ENCODE peak calls at places on chromosomes 16 and 17, in five cellular contexts. D is testis, W is sigmoid colon, X is body of pancreas, C is spleen. R is an unnamed sample.

GRCh38 chr16:48194828-48195566 is 39.2 kb upstream of the ABCC12 start:
- DNase-seq in X (peak), W (no peak), D (no peak), C (no peak), R (no peak)

GRCh38 chr16:28984091-28984490 is 761 bp upstream of the LAT start:
- DNase-seq in X (no peak), W (no peak), D (no peak), C (no peak), R (no peak)

GRCh38 chr16:87407511-87408112 is 15.5 kb downstream of the MAP1LC3B start:
- DNase-seq in W (peak), C (peak), D (no peak), X (no peak), R (peak)

GRCh38 chr17:82848022-82848592 is 8.3 kb upstream of the ZNF750 start:
- DNase-seq in C (peak), X (no peak), D (no peak), W (peak), R (peak)

GRCh38 chr17:39737761-39738567 is at the start of gene GRB7:
- DNase-seq in C (peak), W (no peak), X (peak), D (peak), R (no peak)

GRCh38 chr17:40322417-40323315 is 13.7 kb downstream of the RARA start:
- DNase-seq in C (peak), X (no peak), D (peak), W (peak), R (peak)

GRCh38 chr17:32007463-32008298 is 498 bp downstream of the LRRC37B start:
- DNase-seq in C (no peak), W (no peak), X (peak), D (peak), R (no peak)

GRCh38 chr17:50550661-50551432 is 3.9 kb downstream of the SPATA20 start:
- DNase-seq in W (peak), D (peak), X (peak), C (peak), R (peak)

GRCh38 chr17:34387566-34387965 is 24.5 kb upstream of the CCL1 start:
- DNase-seq in W (no peak), C (no peak), D (no peak), X (no peak), R (no peak)

GRCh38 chr16:88034770-88035169 is 83.5 kb downstream of the BANP start:
- DNase-seq in W (no peak), D (no peak), X (no peak), C (no peak), R (no peak)

GRCh38 chr16:48498761-48499600 is 111.0 kb downstream of the N4BP1 start:
- DNase-seq in X (peak), C (peak), W (peak), D (no peak), R (peak)

GRCh38 chr16:27429981-27430441 is 28.0 kb downstream of the IL21R start:
- DNase-seq in C (peak), X (no peak), W (peak), D (peak), R (no peak)

GRCh38 chr17:39011907-39012468 is 44.8 kb upstream of the FBXO47 start:
- DNase-seq in C (no peak), W (no peak), D (no peak), X (no peak), R (no peak)

GRCh38 chr17:17741346-17742023 is 60.2 kb downstream of the RAI1 start:
- DNase-seq in D (peak), C (no peak), X (no peak), W (no peak), R (no peak)

GRCh38 chr16:4052801-4053662 is 63.2 kb downstream of the ADCY9 start:
- DNase-seq in D (peak), X (peak), W (peak), C (peak), R (peak)

GRCh38 chr16:78584991-78585390 is 485.5 kb downstream of the WWOX start:
- DNase-seq in C (no peak), W (no peak), X (no peak), D (no peak), R (no peak)

GRCh38 chr16:31354394-31355291 is at the start of gene ITGAX:
- DNase-seq in W (no peak), D (peak), C (peak), X (peak), R (no peak)

GRCh38 chr17:6452471-6453266 is 8.4 kb downstream of the PIMREG start:
- DNase-seq in C (peak), W (no peak), X (no peak), D (no peak), R (no peak)

GRCh38 chr16:70430667-70431536 is 8.0 kb downstream of the ST3GAL2 start:
- DNase-seq in X (no peak), D (no peak), W (no peak), C (peak), R (no peak)

GRCh38 chr16:30028438-30029093 is 2.5 kb downstream of the TLCD3B start:
- DNase-seq in C (no peak), W (no peak), X (no peak), D (peak), R (peak)

GRCh38 chr17:76370261-76370993 is 14.0 kb upstream of the SPHK1 start:
- DNase-seq in C (no peak), X (peak), D (peak), W (peak), R (peak)

GRCh38 chr17:30219315-30219714 is 16.2 kb downstream of the SLC6A4 start:
- DNase-seq in W (no peak), D (no peak), X (no peak), C (peak), R (no peak)

GRCh38 chr17:30222741-30223175 is 12.7 kb downstream of the SLC6A4 start:
- DNase-seq in C (peak), W (no peak), X (no peak), D (no peak), R (no peak)

GRCh38 chr17:30220414-30220813 is 15.1 kb downstream of the SLC6A4 start:
- DNase-seq in X (no peak), D (no peak), C (peak), W (no peak), R (no peak)

GRCh38 chr17:30219833-30220232 is 15.7 kb downstream of the SLC6A4 start:
- DNase-seq in W (no peak), D (no peak), C (peak), X (no peak), R (no peak)

GRCh38 chr17:30221346-30221745 is 14.2 kb downstream of the SLC6A4 start:
- DNase-seq in W (no peak), C (peak), D (no peak), X (no peak), R (no peak)
- TF ChIP-seq POLR2A in W (no peak), C (no peak), D (no peak), X (no peak), R (no peak)

GRCh38 chr17:49316889-49317288 is 45.2 kb downstream of the ZNF652 start:
- DNase-seq in X (no peak), D (no peak), C (no peak), W (no peak), R (no peak)

GRCh38 chr17:49312722-49313121 is 49.3 kb downstream of the ZNF652 start:
- DNase-seq in C (no peak), D (no peak), X (no peak), W (no peak), R (no peak)

GRCh38 chr17:49318438-49318965 is 43.5 kb downstream of the ZNF652 start:
- DNase-seq in W (no peak), C (no peak), X (no peak), D (no peak), R (no peak)

GRCh38 chr17:49315551-49315951 is 46.5 kb downstream of the ZNF652 start:
- DNase-seq in D (peak), X (peak), C (peak), W (peak), R (peak)

GRCh38 chr17:49315974-49316570 is 46.0 kb downstream of the ZNF652 start:
- DNase-seq in X (no peak), D (no peak), W (no peak), C (no peak), R (no peak)
- H3K4me3 ChIP-seq in X (no peak), D (no peak), W (no peak), C (peak), R (no peak)

GRCh38 chr17:28345420-28346198 is 10.0 kb downstream of the TNFAIP1 start:
- DNase-seq in D (no peak), W (no peak), X (peak), C (no peak), R (no peak)

GRCh38 chr17:28342313-28342712 is 6.8 kb downstream of the TNFAIP1 start:
- DNase-seq in C (no peak), X (no peak), W (no peak), D (no peak), R (no peak)

GRCh38 chr17:28343491-28343932 is 8.0 kb downstream of the TNFAIP1 start:
- DNase-seq in C (no peak), D (no peak), W (no peak), X (no peak), R (no peak)

GRCh38 chr17:28344435-28344901 is 8.9 kb downstream of the TNFAIP1 start:
- DNase-seq in X (no peak), C (no peak), D (no peak), W (no peak), R (no peak)

GRCh38 chr17:28344011-28344410 is 8.4 kb downstream of the TNFAIP1 start:
- DNase-seq in D (no peak), X (no peak), C (no peak), W (no peak), R (no peak)
- TF ChIP-seq POLR2A in D (no peak), X (no peak), C (no peak), W (no peak), R (no peak)

DNA sequence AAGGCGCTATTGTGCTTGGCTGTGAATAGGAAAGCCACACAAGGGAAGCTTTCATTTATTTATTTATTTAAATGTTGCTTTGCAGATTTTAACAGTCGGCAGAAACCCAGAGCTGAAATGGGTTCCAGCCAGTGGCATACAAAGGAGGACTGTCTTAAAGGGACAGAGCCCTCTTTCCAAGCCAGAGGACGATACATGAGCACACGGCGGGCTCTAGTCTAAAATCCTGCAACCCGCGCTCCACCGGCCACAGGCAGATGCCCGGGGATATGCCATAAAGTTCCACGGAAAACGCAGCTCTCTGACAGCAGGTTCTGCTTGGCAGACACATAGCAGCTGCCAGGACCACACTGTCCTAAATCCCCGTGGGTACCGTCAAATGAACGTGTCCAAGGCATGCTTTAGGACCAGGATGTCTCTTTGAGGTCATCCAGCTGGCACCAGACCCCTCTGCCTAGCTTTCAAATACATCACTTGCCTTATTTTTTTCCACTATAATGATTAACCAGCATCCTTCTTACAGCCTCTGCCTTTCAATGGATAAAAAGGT is 64.6 kb downstream of the CYTH1 start:
- DNase-seq in C (no peak), X (peak), D (peak), W (peak), R (peak)
- H3K4me3 ChIP-seq in C (peak), X (peak), D (no peak), W (peak), R (peak)

GRCh38 chr16:67223992-67224391 is 2.9 kb upstream of the TMEM208 start:
- DNase-seq in D (no peak), X (no peak), C (no peak), W (no peak), R (no peak)
- TF ChIP-seq POLR2A in D (no peak), X (no peak), C (no peak), W (no peak), R (no peak)

GRCh38 chr17:8947201-8947600 is 18.3 kb downstream of the PIK3R5 start:
- DNase-seq in C (no peak), D (no peak), X (no peak), W (no peak), R (no peak)

GRCh38 chr17:8948462-8948861 is 17.0 kb downstream of the PIK3R5 start:
- DNase-seq in W (no peak), D (no peak), C (no peak), X (no peak), R (no peak)

GRCh38 chr17:8951210-8951609 is 14.3 kb downstream of the PIK3R5 start:
- DNase-seq in X (no peak), C (no peak), D (no peak), W (no peak), R (no peak)

GRCh38 chr17:8946476-8946875 is 19.0 kb downstream of the PIK3R5 start:
- DNase-seq in X (no peak), C (no peak), W (no peak), D (no peak), R (no peak)

GRCh38 chr17:8949061-8949622 is 16.4 kb downstream of the PIK3R5 start:
- DNase-seq in C (no peak), D (no peak), X (no peak), W (no peak), R (no peak)
- H3K4me3 ChIP-seq in C (no peak), D (no peak), X (no peak), W (no peak), R (no peak)

GRCh38 chr16:73231379-73231778 is 183.5 kb upstream of the ZFHX3 start:
- DNase-seq in W (no peak), X (no peak), D (no peak), C (no peak), R (no peak)

GRCh38 chr16:73230651-73231050 is 182.7 kb upstream of the ZFHX3 start:
- DNase-seq in W (no peak), X (no peak), C (no peak), D (no peak), R (no peak)

GRCh38 chr16:73233423-73233762 is 185.5 kb upstream of the ZFHX3 start:
- DNase-seq in C (no peak), D (no peak), X (no peak), W (no peak), R (no peak)

GRCh38 chr16:73231969-73232554 is 184.1 kb upstream of the ZFHX3 start:
- DNase-seq in X (peak), W (no peak), C (no peak), D (no peak), R (peak)

DNA sequence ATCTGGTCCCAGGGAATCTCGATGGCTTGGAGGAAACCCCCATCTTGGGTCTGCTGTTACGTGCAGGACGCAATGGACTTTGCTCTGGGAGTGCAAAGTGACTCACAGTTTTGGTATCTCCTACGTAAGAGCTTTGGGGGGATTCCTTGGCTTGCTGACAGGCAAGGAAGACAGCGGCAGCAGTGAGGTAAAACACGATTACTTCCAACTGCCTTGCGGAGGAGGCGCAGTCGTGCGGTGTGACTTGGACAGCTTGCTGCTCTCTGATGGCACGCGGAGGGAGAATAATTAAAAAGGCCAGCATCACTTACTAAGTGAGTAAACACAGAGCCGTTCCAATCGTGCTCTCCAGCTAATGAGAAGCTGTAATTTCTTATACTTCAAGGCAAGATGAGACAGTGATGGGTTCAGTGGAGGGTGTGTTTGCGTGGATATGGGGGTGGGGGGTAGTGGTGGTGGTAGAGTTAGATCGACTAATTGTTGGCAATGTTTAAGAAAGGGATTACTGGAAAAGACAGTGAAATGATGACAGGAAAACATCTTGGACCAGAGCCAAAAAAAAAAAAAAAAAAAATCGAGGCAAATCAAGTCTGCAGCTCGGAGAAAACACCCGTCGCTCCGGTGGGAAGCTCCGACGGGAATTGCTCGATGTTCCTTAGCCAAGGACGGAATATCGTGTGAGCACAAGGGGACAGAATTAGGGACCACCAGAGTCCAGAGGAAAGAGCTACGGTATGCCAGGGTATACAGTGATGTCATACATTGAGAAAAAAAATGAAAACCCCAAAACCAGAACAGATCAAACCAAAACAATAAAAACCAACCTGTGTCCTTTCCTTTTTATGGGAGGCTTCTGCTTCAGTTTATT is 184.9 kb upstream of the ZFHX3 start:
- DNase-seq in D (peak), C (no peak), X (peak), W (peak), R (peak)
- TF ChIP-seq POLR2A in D (no peak), C (no peak), X (no peak), W (no peak), R (no peak)

GRCh38 chr17:48561894-48562810 is 16.0 kb downstream of the HOXB4 start:
- DNase-seq in X (no peak), D (no peak), W (no peak), C (no peak), R (no peak)
- H3K4me3 ChIP-seq in X (no peak), D (no peak), W (no peak), C (peak), R (no peak)

R was measured in ovary.